ENCODE peak calls at places on chromosomes 16 and 17, in four cellular contexts. One of them, this sample, is unnamed.

GRCh38 chr16:11198375-11198774 is 57.6 kb downstream of the SOCS1 start:
- DNase-seq in GM12878: no peak
- DNase-seq in SK-N-SH: no peak
- DNase-seq in HepG2: no peak
- DNase-seq in this sample: no peak

GRCh38 chr17:2723997-2724782 is 12.6 kb upstream of the CLUH start:
- DNase-seq in HepG2: no peak
- DNase-seq in GM12878: no peak
- DNase-seq in SK-N-SH: peak
- DNase-seq in this sample: no peak

GRCh38 chr16:48269011-48269410 is 21.7 kb upstream of the ABCC11 start:
- DNase-seq in GM12878: no peak
- DNase-seq in SK-N-SH: no peak
- DNase-seq in HepG2: no peak
- DNase-seq in this sample: no peak

GRCh38 chr17:55332296-55333041 is 67.7 kb downstream of the HLF start:
- DNase-seq in HepG2: no peak
- DNase-seq in GM12878: no peak
- DNase-seq in SK-N-SH: no peak
- DNase-seq in this sample: no peak

GRCh38 chr16:2458887-2459646 is 842 bp upstream of the TEDC2 start:
- DNase-seq in SK-N-SH: no peak
- DNase-seq in HepG2: no peak
- DNase-seq in GM12878: no peak
- DNase-seq in this sample: no peak

GRCh38 chr17:6487243-6488007 is 43.2 kb downstream of the PIMREG start:
- DNase-seq in SK-N-SH: no peak
- DNase-seq in GM12878: no peak
- DNase-seq in HepG2: no peak
- DNase-seq in this sample: no peak

GRCh38 chr17:76433693-76434092 is 19.3 kb downstream of the UBE2O start:
- DNase-seq in HepG2: no peak
- DNase-seq in SK-N-SH: no peak
- DNase-seq in GM12878: no peak
- DNase-seq in this sample: no peak

GRCh38 chr17:19996502-19996901 is 12.7 kb upstream of the SPECC1 start:
- DNase-seq in SK-N-SH: no peak
- DNase-seq in HepG2: no peak
- DNase-seq in GM12878: no peak
- DNase-seq in this sample: no peak

GRCh38 chr16:14369734-14370598 is 260.1 kb downstream of the PARN start:
- DNase-seq in SK-N-SH: no peak
- DNase-seq in HepG2: no peak
- DNase-seq in GM12878: no peak
- DNase-seq in this sample: no peak

GRCh38 chr17:68184816-68185436 is 62.9 kb upstream of the AMZ2 start:
- DNase-seq in GM12878: no peak
- DNase-seq in SK-N-SH: no peak
- DNase-seq in HepG2: no peak
- DNase-seq in this sample: no peak

GRCh38 chr17:27343294-27343693 is 49.4 kb downstream of the WSB1 start:
- DNase-seq in SK-N-SH: no peak
- DNase-seq in GM12878: no peak
- DNase-seq in HepG2: no peak
- DNase-seq in this sample: no peak

GRCh38 chr16:67128417-67128816 is 18.7 kb downstream of the PHAF1 start:
- DNase-seq in SK-N-SH: no peak
- DNase-seq in HepG2: no peak
- DNase-seq in GM12878: no peak
- DNase-seq in this sample: no peak

GRCh38 chr17:47945529-47946508 is 4.4 kb downstream of the PNPO start:
- DNase-seq in SK-N-SH: no peak
- DNase-seq in GM12878: no peak
- DNase-seq in HepG2: no peak
- DNase-seq in this sample: no peak

GRCh38 chr16:19363741-19364140 is 53.9 kb upstream of the TMC5 start:
- DNase-seq in HepG2: no peak
- DNase-seq in SK-N-SH: no peak
- DNase-seq in GM12878: no peak
- DNase-seq in this sample: no peak

GRCh38 chr17:13355054-13355453 is 246.7 kb downstream of the HS3ST3A1 start:
- DNase-seq in HepG2: no peak
- DNase-seq in SK-N-SH: no peak
- DNase-seq in GM12878: no peak
- DNase-seq in this sample: no peak

GRCh38 chr16:51374346-51374745 is 223.3 kb upstream of the SALL1 start:
- DNase-seq in HepG2: no peak
- DNase-seq in GM12878: no peak
- DNase-seq in SK-N-SH: no peak
- DNase-seq in this sample: no peak

GRCh38 chr16:80541306-80541694 is 507 bp downstream of the DYNLRB2 start:
- DNase-seq in GM12878: no peak
- DNase-seq in SK-N-SH: no peak
- DNase-seq in HepG2: no peak
- DNase-seq in this sample: no peak

GRCh38 chr17:50986989-50987660 is 121.0 kb upstream of the TOB1 start:
- DNase-seq in SK-N-SH: no peak
- DNase-seq in GM12878: no peak
- DNase-seq in HepG2: no peak
- DNase-seq in this sample: no peak

GRCh38 chr16:354971-355441 is 2.5 kb upstream of the AXIN1 start:
- DNase-seq in HepG2: no peak
- DNase-seq in SK-N-SH: no peak
- DNase-seq in GM12878: no peak
- DNase-seq in this sample: no peak

GRCh38 chr17:31272236-31272635 is 24.8 kb downstream of the OMG start:
- DNase-seq in GM12878: no peak
- DNase-seq in SK-N-SH: no peak
- DNase-seq in HepG2: no peak
- DNase-seq in this sample: no peak

GRCh38 chr17:31273511-31273910 is 23.5 kb downstream of the OMG start:
- DNase-seq in GM12878: no peak
- DNase-seq in SK-N-SH: no peak
- DNase-seq in HepG2: no peak
- DNase-seq in this sample: no peak

GRCh38 chr17:31275126-31275525 is 21.9 kb downstream of the OMG start:
- DNase-seq in HepG2: no peak
- DNase-seq in SK-N-SH: no peak
- DNase-seq in GM12878: no peak
- DNase-seq in this sample: no peak

GRCh38 chr17:31274252-31274651 is 22.8 kb downstream of the OMG start:
- DNase-seq in SK-N-SH: no peak
- DNase-seq in GM12878: no peak
- DNase-seq in HepG2: peak
- DNase-seq in this sample: peak

GRCh38 chr17:31272803-31273202 is 24.2 kb downstream of the OMG start:
- DNase-seq in GM12878: no peak
- DNase-seq in HepG2: no peak
- DNase-seq in SK-N-SH: no peak
- DNase-seq in this sample: no peak
- TF ChIP-seq PBX3 in GM12878: no peak
- TF ChIP-seq PBX3 in HepG2: no peak
- TF ChIP-seq PBX3 in SK-N-SH: no peak
- TF ChIP-seq PBX3 in this sample: no peak

DNA sequence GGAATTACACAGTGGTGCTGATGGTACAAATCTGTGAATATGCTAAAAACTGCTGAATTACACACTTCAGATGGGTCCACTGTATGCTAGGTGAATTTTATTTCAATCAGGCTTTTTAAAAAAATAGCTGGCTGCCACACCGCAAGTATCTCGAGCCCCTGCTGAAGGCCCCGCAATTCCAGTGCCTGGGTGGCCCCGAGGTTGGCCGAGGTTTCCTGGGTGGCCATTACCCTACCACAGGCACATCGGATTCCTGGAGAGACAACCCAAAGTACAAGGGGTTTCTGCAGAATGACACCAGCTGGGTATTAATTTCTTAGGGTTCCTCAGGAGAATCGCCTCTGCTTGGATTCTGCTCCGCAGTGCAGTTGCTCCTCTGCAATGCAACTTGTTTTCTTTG is 127.8 kb downstream of the C16orf95 start:
- DNase-seq in GM12878: no peak
- DNase-seq in SK-N-SH: no peak
- DNase-seq in HepG2: no peak
- DNase-seq in this sample: no peak
- TF ChIP-seq CHD2 in GM12878: no peak
- TF ChIP-seq CHD2 in SK-N-SH: no peak
- TF ChIP-seq CHD2 in HepG2: no peak
- TF ChIP-seq CHD2 in this sample: no peak

DNA sequence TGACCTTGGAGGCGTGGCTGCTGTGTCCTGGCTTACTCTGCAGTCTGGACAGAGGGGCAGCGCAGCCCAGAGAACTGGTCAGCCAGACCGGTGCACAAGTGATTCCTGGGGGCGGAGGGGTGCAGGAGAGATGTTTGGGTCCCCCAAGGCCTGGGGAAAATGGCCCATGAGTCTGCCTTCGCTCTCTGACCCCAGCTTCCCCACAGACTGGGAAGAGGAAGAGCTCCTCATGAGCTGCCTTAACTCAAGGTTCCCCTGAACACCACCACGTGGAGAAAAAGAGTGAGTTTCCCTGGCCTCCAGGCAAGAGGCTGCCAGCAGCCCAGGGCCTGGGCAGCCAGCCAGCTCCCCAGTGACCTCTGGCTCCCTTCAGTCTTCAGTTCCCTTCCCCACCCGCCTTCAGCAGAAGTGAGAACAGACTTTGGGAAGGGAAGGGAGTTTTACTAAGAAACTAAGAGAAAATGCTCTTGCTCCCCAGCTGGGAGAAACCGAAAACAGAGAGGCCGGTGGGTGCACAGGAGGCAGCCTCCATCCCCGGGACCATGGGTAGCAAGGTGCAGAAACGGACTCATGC is 2.0 kb upstream of the C17orf99 start:
- DNase-seq in SK-N-SH: peak
- DNase-seq in GM12878: no peak
- DNase-seq in HepG2: no peak
- DNase-seq in this sample: no peak
- TF ChIP-seq PBX3 in SK-N-SH: no peak
- TF ChIP-seq PBX3 in GM12878: peak
- TF ChIP-seq PBX3 in HepG2: no peak
- TF ChIP-seq PBX3 in this sample: no peak

GRCh38 chr16:74449470-74449869 is 28.2 kb upstream of the CLEC18B start:
- DNase-seq in GM12878: no peak
- DNase-seq in HepG2: no peak
- DNase-seq in SK-N-SH: no peak
- DNase-seq in this sample: peak
- TF ChIP-seq CHD2 in GM12878: no peak
- TF ChIP-seq CHD2 in HepG2: no peak
- TF ChIP-seq CHD2 in SK-N-SH: no peak
- TF ChIP-seq CHD2 in this sample: no peak

GRCh38 chr17:58574025-58574424 is 59.6 kb upstream of the MTMR4 start:
- DNase-seq in SK-N-SH: no peak
- DNase-seq in HepG2: no peak
- DNase-seq in GM12878: no peak
- DNase-seq in this sample: no peak

GRCh38 chr17:58577696-58578095 is 63.3 kb upstream of the MTMR4 start:
- DNase-seq in GM12878: no peak
- DNase-seq in HepG2: peak
- DNase-seq in SK-N-SH: peak
- DNase-seq in this sample: peak

GRCh38 chr17:58575511-58575910 is 61.1 kb upstream of the MTMR4 start:
- DNase-seq in GM12878: no peak
- DNase-seq in HepG2: no peak
- DNase-seq in SK-N-SH: no peak
- DNase-seq in this sample: peak

GRCh38 chr17:58572846-58573245 is 58.4 kb upstream of the MTMR4 start:
- DNase-seq in SK-N-SH: no peak
- DNase-seq in GM12878: no peak
- DNase-seq in HepG2: peak
- DNase-seq in this sample: no peak

GRCh38 chr17:58576679-58577367 is 62.4 kb upstream of the MTMR4 start:
- DNase-seq in SK-N-SH: no peak
- DNase-seq in HepG2: peak
- DNase-seq in GM12878: no peak
- DNase-seq in this sample: no peak
- TF ChIP-seq PBX3 in SK-N-SH: no peak
- TF ChIP-seq PBX3 in HepG2: no peak
- TF ChIP-seq PBX3 in GM12878: no peak
- TF ChIP-seq PBX3 in this sample: no peak